ENCODE peak calls at places on chromosomes 16 and 17, in four cellular contexts. L, E, F and O are unnamed samples.

GRCh38 chr16:71514476-71514875 is 11.8 kb upstream of the CHST4 start:
- DNase-seq in L (no peak), E (no peak), F (no peak), O (no peak)

GRCh38 chr16:84063972-84064371 is 21.4 kb upstream of the SLC38A8 start:
- DNase-seq in L (no peak), E (no peak), F (no peak), O (no peak)

GRCh38 chr17:4898927-4899326 is 409 bp upstream of the C17orf107 start:
- DNase-seq in L (no peak), E (no peak), F (no peak), O (no peak)

GRCh38 chr16:87163637-87164036 is 153.6 kb downstream of the C16orf95 start:
- DNase-seq in L (no peak), E (no peak), F (no peak), O (no peak)

GRCh38 chr17:50591338-50591737 is 30.8 kb downstream of the CACNA1G start:
- DNase-seq in L (no peak), E (no peak), F (no peak), O (no peak)

GRCh38 chr16:89191901-89192184 is 8.5 kb downstream of the SLC22A31 start:
- DNase-seq in L (no peak), E (no peak), F (no peak), O (no peak)

GRCh38 chr17:51486885-51487520 is 226.7 kb downstream of the UTP18 start:
- DNase-seq in L (no peak), E (no peak), F (no peak), O (no peak)

GRCh38 chr16:88784074-88784855 is 755 bp downstream of the PIEZO1 start:
- DNase-seq in L (peak), E (peak), F (no peak), O (peak)

GRCh38 chr17:62597920-62598319 is 29.6 kb upstream of the MRC2 start:
- DNase-seq in L (peak), E (no peak), F (no peak), O (no peak)

GRCh38 chr17:43834106-43834505 is 1.2 kb upstream of the MPP3 start:
- DNase-seq in L (no peak), E (no peak), F (peak), O (no peak)

GRCh38 chr17:82153295-82153691 is 55.3 kb upstream of the FASN start:
- DNase-seq in L (no peak), E (no peak), F (no peak), O (no peak)

DNA sequence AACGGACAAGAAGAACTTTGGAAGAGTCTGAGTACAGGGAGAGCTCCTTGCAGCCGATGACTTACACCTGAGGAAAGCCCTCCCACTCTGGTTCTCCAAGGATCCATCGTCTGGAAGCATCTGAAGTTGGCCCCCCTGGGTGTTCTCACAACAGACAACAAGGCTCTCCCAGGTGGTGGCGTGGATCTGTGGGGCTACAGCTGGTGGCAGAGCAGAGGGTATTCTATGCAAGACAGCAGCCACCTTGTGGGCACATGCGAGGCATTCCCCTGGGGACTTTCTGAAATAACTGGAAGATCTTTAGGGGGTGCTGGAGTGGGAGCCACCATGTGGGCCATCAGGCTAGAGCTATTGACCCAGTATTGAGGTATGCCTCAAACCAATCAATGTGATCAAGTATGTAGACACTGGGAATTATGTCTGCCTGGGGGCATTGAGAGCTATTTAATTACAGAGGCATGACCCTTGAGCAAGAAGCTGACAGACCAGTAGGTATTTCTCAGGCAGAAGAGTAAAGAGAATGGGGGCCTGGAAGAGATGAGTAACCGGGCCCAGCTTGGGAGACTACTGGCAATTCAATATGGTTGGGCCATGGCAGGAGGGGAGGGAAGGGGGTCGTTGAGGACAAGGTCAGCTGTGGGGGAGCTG is 6.9 kb upstream of the KRT19 start:
- DNase-seq in L (no peak), E (no peak), F (no peak), O (no peak)
- TF ChIP-seq CTCF in L (no peak), E (no peak), F (no peak), O (no peak)

GRCh38 chr16:23753908-23754593 is 775 bp upstream of the CHP2 start:
- DNase-seq in L (no peak), E (no peak), F (no peak), O (peak)

GRCh38 chr16:23755484-23755809 is 621 bp downstream of the CHP2 start:
- DNase-seq in L (no peak), E (no peak), F (no peak), O (no peak)

GRCh38 chr16:23757116-23757515 is 2.3 kb downstream of the CHP2 start:
- DNase-seq in L (no peak), E (no peak), F (no peak), O (no peak)

GRCh38 chr16:23757937-23758619 is 3.3 kb downstream of the CHP2 start:
- DNase-seq in L (no peak), E (no peak), F (no peak), O (peak)

GRCh38 chr16:23754594-23755483 is at the start of gene CHP2:
- DNase-seq in L (peak), E (peak), F (no peak), O (peak)
- H3K4me3 ChIP-seq in L (peak), E (peak), F (no peak), O (peak)

GRCh38 chr16:2963611-2964415 is at the start of gene KREMEN2:
- DNase-seq in L (no peak), E (no peak), F (no peak), O (no peak)
- TF ChIP-seq CTCF in L (no peak), E (no peak), F (no peak), O (no peak)

GRCh38 chr17:74147966-74148365 is 55.5 kb upstream of the RPL38 start:
- DNase-seq in L (no peak), E (no peak), F (no peak), O (no peak)
- H3K4me3 ChIP-seq in L (no peak), E (no peak), F (no peak), O (no peak)

DNA sequence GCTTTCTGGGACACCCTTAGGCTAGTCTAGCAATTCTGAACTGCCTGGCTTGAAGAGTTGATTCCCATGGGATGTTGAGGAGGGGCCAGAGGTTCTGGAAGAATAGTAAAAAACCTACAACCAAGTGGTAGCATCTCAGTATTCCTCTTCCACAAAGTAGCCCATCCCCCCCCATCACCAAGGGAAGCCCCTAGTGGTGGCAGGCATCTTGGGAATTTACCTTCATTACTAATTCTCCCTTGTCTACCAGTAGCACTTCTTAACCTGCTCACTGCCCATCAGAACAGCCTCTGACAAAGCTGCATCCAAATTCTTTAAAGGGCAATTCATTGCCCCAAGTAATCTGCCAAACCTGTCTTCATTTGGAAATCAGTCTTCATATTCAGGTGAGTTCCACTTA is 12.8 kb upstream of the RAB11FIP4 start:
- DNase-seq in L (no peak), E (no peak), F (no peak), O (no peak)
- TF ChIP-seq CTCF in L (no peak), E (peak), F (no peak), O (no peak)

GRCh38 chr17:80457236-80457856 is 19.1 kb downstream of the NPTX1 start:
- DNase-seq in L (no peak), E (no peak), F (no peak), O (no peak)
- H3K4me3 ChIP-seq in L (peak), E (peak), F (no peak), O (peak)

GRCh38 chr16:81495321-81496234 is 51.0 kb downstream of the CMIP start:
- DNase-seq in L (peak), E (no peak), F (no peak), O (peak)
- TF ChIP-seq CTCF in L (no peak), E (peak), F (no peak), O (no peak)

GRCh38 chr16:81445143-81445922 is 725 bp downstream of the CMIP start:
- DNase-seq in L (peak), E (no peak), F (no peak), O (no peak)
- H3K4me3 ChIP-seq in L (peak), E (peak), F (peak), O (peak)